ENCODE peak calls at places on chromosome 18, in seven cellular contexts. Q is fibroblast of mammary gland, H is suprapubic skin, K is GM23338, G is AG04450, X is PC-3, T is HL-60. W is an unnamed sample.
A peak's percentile ranks its signal among the peaks of the same experiment; 100 is the strongest.

GRCh38 chr18:11368020-11368419 is 218.7 kb upstream of the PIEZO2 start:
- DNase-seq in Q (peak; percentile 50), H (no peak), K (no peak), G (no peak), X (no peak), T (no peak), W (no peak)

GRCh38 chr18:45009766-45010165 is 329.1 kb downstream of the SETBP1 start:
- DNase-seq in Q (no peak), H (no peak), K (no peak), G (no peak), X (no peak), T (no peak), W (no peak)

GRCh38 chr18:74459877-74460276 is 2.8 kb upstream of the DIPK1C start:
- DNase-seq in Q (no peak), H (no peak), K (peak; percentile 83), G (no peak), X (no peak), T (no peak), W (no peak)

GRCh38 chr18:24942144-24942543 is 409.8 kb downstream of the ZNF521 start:
- DNase-seq in Q (no peak), H (no peak), K (no peak), G (no peak), X (peak; percentile 12), T (no peak), W (no peak)

GRCh38 chr18:76670564-76671288 is 151.6 kb upstream of the ZNF236 start:
- DNase-seq in Q (no peak), H (no peak), K (no peak), G (no peak), X (no peak), T (no peak), W (peak; percentile 52)

GRCh38 chr18:76445741-76446232 is 49.3 kb downstream of the ZNF516 start:
- DNase-seq in Q (no peak), H (peak; percentile 52), K (no peak), G (no peak), X (no peak), T (no peak), W (no peak)

GRCh38 chr18:61995547-61996062 is 102.8 kb upstream of the RNF152 start:
- DNase-seq in Q (no peak), H (no peak), K (no peak), G (no peak), X (no peak), T (no peak), W (no peak)

GRCh38 chr18:48800877-48801727 is 149.7 kb downstream of the SMAD7 start:
- DNase-seq in Q (peak; percentile 45), H (peak; percentile 53), K (no peak), G (no peak), X (no peak), T (no peak), W (peak; percentile 33)

GRCh38 chr18:77137851-77138250 is 5.3 kb upstream of the MBP start:
- DNase-seq in Q (no peak), H (no peak), K (no peak), G (no peak), X (no peak), T (no peak), W (no peak)

GRCh38 chr18:58363767-58364540 is 264.9 kb downstream of the ALPK2 start:
- DNase-seq in Q (peak; percentile 78), H (no peak), K (no peak), G (no peak), X (peak; percentile 64), T (no peak), W (peak; percentile 54)

GRCh38 chr18:44742126-44742525 is 61.4 kb downstream of the SETBP1 start:
- DNase-seq in Q (no peak), H (no peak), K (no peak), G (no peak), X (no peak), T (no peak), W (no peak)

GRCh38 chr18:47870605-47871004 is 59.9 kb downstream of the SMAD2 start:
- DNase-seq in Q (peak; percentile 17), H (no peak), K (no peak), G (no peak), X (peak; percentile 23), T (no peak), W (no peak)

GRCh38 chr18:36567800-36568199 is 261.0 kb downstream of the TPGS2 start:
- DNase-seq in Q (no peak), H (no peak), K (peak; percentile 53), G (no peak), X (no peak), T (no peak), W (no peak)

GRCh38 chr18:5521000-5521399 is 22.8 kb downstream of the EPB41L3 start:
- DNase-seq in Q (no peak), H (no peak), K (no peak), G (no peak), X (no peak), T (no peak), W (no peak)

GRCh38 chr18:69725009-69725408 is 222.7 kb downstream of the CD226 start:
- DNase-seq in Q (peak; percentile 61), H (no peak), K (no peak), G (peak; percentile 10), X (no peak), T (no peak), W (peak; percentile 88)

GRCh38 chr18:61865466-61866165 is 27.2 kb downstream of the RNF152 start:
- DNase-seq in Q (no peak), H (no peak), K (no peak), G (no peak), X (no peak), T (no peak), W (peak; percentile 46)

GRCh38 chr18:22591231-22591630 is 173.5 kb upstream of the CTAGE1 start:
- DNase-seq in Q (peak; percentile 43), H (no peak), K (no peak), G (no peak), X (no peak), T (no peak), W (peak; percentile 94)

GRCh38 chr18:73791081-73791480 is 356.6 kb downstream of the FBXO15 start:
- DNase-seq in Q (peak; percentile 82), H (no peak), K (no peak), G (peak; percentile 59), X (no peak), T (no peak), W (peak; percentile 73)

DNA sequence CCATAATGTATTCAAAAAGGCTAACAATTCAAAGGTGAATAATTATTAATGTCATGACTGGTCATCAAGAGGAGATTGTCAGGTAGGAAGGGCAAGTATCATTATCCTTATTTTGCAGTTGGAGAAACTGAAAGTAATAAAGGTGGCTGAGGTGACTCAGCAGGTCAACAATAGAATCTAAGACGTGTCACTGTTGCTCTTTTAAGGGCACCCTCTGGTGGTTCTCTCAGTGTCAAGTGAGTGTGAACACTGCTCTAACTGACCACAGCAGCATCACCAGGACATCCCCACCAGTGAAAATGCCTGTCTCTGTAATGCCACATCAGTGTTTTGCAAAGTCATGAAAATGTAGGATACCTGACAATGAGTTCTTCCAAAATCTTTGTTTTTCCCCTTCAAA is 69.7 kb downstream of the DCC start:
- DNase-seq in Q (no peak), H (no peak), K (peak; percentile 24), G (no peak), X (peak; percentile 19), T (no peak), W (no peak)
- TF ChIP-seq CTCF in Q (no peak), H (no peak), K (no peak), G (no peak), X (peak; percentile 8), T (no peak), W (no peak)

GRCh38 chr18:21489119-21489750 is 111.3 kb downstream of the ESCO1 start:
- DNase-seq in Q (peak; percentile 64), H (no peak), K (peak; percentile 90), G (peak; percentile 13), X (peak; percentile 67), T (peak; percentile 60), W (peak; percentile 65)

GRCh38 chr18:21486905-21487437 is 113.5 kb downstream of the ESCO1 start:
- DNase-seq in Q (no peak), H (no peak), K (no peak), G (no peak), X (no peak), T (no peak), W (no peak)

GRCh38 chr18:21489919-21490495 is 110.5 kb downstream of the ESCO1 start:
- DNase-seq in Q (no peak), H (no peak), K (no peak), G (no peak), X (no peak), T (no peak), W (no peak)

GRCh38 chr18:21481739-21482138 is 118.8 kb downstream of the ESCO1 start:
- DNase-seq in Q (no peak), H (no peak), K (no peak), G (no peak), X (peak; percentile 24), T (no peak), W (no peak)

GRCh38 chr18:21484851-21485636 is 115.5 kb downstream of the ESCO1 start:
- DNase-seq in Q (peak; percentile 37), H (no peak), K (no peak), G (no peak), X (peak; percentile 15), T (no peak), W (peak; percentile 16)
- TF ChIP-seq CTCF in Q (no peak), H (no peak), K (no peak), G (no peak), X (no peak), T (no peak), W (no peak)

DNA sequence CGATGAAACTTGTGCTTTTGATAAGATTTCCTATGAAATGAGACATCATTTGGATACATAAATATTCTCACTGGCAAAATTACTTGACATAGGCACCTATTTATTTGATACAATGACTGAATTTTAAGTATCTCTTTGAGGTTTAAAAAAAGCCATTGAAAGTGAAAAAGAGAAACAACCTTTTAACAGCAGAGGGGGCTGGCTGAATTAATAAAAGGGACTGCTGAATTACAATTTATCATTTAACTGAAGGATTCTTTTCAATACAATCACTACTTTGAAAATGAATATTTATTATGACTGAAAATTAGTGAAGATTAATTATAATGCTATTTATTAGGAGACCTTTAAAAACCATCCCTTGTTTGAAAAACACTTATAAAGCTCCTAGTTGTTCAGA is 335.3 kb downstream of the DLGAP1 start:
- DNase-seq in Q (no peak), H (no peak), K (no peak), G (no peak), X (no peak), T (no peak), W (no peak)
- TF ChIP-seq CTCF in Q (no peak), H (no peak), K (no peak), G (no peak), X (no peak), T (no peak), W (no peak)

GRCh38 chr18:31325051-31325450 is 7.1 kb downstream of the DSG1 start:
- DNase-seq in Q (peak; percentile 83), H (no peak), K (no peak), G (no peak), X (peak; percentile 75), T (no peak), W (peak; percentile 79)

DNA sequence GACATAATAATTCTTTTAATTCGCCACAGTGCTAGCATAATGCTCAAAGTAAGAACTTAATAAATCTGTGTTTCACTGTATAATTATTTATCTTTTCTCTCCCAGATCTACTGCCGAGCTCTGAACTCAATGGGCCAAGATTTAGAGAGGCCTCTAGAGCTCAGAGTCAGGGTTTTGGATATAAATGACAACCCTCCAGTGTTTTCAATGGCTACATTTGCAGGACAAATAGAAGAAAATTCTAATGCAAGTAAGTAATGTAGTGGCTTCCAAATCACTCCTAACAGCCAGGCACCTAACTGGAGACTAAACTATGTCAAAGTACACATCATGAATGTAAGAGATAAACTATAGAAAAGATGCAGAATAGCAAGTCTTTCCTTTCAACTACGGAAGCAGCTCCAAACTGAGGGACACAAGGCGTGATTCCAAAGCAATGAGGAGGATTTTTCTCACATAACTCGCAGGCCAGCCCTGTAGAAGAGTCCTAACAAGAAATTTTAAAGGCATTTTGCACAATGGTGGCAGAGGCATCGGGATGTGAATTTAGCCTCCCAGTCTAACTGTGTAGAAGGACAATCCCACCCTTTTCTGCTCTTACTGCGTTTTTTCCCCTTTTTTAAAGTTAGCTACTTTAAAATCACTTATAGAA is 12.0 kb downstream of the DSG1 start:
- DNase-seq in Q (no peak), H (no peak), K (peak; percentile 50), G (no peak), X (no peak), T (no peak), W (no peak)
- TF ChIP-seq CTCF in Q (no peak), H (no peak), K (no peak), G (no peak), X (no peak), T (no peak), W (no peak)